ENCODE peak calls at places on chromosomes 4 and X, in five cellular contexts. L is foreskin fibroblast; U is psoas muscle; Y is activated CD8-positive, alpha-beta memory T cell treated with anti-CD3 and anti-CD28 coated beads, Interleukin-2, amount 10 ng/mL, durations not matched to agents 7 days and 5 days; K is amygdala. E is an unnamed sample.

GRCh38 chr4:135917016-135917415 is 1615.3 kb downstream of the PCDH18 start:
- DNase-seq in L (peak), U (no peak), Y (no peak), K (no peak), E (no peak)

GRCh38 chr4:75653845-75654503 is 19.2 kb downstream of the G3BP2 start:
- DNase-seq in L (no peak), U (no peak), Y (no peak), K (no peak), E (no peak)

GRCh38 chrX:10722804-10723364 is 102.5 kb upstream of the MID1 start:
- DNase-seq in L (peak), U (no peak), Y (peak), K (peak), E (no peak)

GRCh38 chrX:65883556-65883955 is 156.3 kb downstream of the VSIG4 start:
- DNase-seq in L (no peak), U (no peak), Y (no peak), K (no peak), E (no peak)

GRCh38 chr4:5998333-5998936 is 19.8 kb downstream of the C4orf50 start:
- DNase-seq in L (peak), U (peak), Y (peak), K (peak), E (no peak)

GRCh38 chr4:13476915-13477314 is 7.2 kb downstream of the RAB28 start:
- DNase-seq in L (peak), U (no peak), Y (no peak), K (no peak), E (no peak)

GRCh38 chr4:175106301-175106700 is 188.1 kb downstream of the ADAM29 start:
- DNase-seq in L (no peak), U (no peak), Y (no peak), K (no peak), E (no peak)

GRCh38 chrX:136255543-136255942 is 4.3 kb upstream of the MAP7D3 start:
- DNase-seq in L (no peak), U (no peak), Y (no peak), K (no peak), E (no peak)

GRCh38 chr4:144176476-144176875 is 36.0 kb upstream of the GYPA start:
- DNase-seq in L (no peak), U (no peak), Y (no peak), K (no peak), E (no peak)

GRCh38 chrX:24668111-24668510 is 21.0 kb upstream of the PCYT1B start:
- DNase-seq in L (no peak), U (no peak), Y (no peak), K (no peak), E (no peak)

GRCh38 chrX:17038681-17039161 is 92.3 kb downstream of the REPS2 start:
- DNase-seq in L (peak), U (no peak), Y (no peak), K (no peak), E (no peak)

GRCh38 chr4:138614462-138615142 is 372.5 kb upstream of the SLC7A11 start:
- DNase-seq in L (no peak), U (no peak), Y (no peak), K (no peak), E (no peak)

GRCh38 chr4:102824398-102824797 is 3.0 kb downstream of the UBE2D3 start:
- DNase-seq in L (no peak), U (no peak), Y (no peak), K (no peak), E (no peak)

GRCh38 chrX:70244881-70245280 is 10.4 kb downstream of the AWAT1 start:
- DNase-seq in L (no peak), U (no peak), Y (no peak), K (no peak), E (no peak)

GRCh38 chrX:119602701-119603255 is 3.4 kb downstream of the NKRF start:
- DNase-seq in L (no peak), U (no peak), Y (no peak), K (no peak), E (no peak)

GRCh38 chr4:129059028-129059427 is 34.3 kb downstream of the SCLT1 start:
- DNase-seq in L (no peak), U (no peak), Y (no peak), K (no peak), E (no peak)

GRCh38 chrX:18598413-18598812 is 73.5 kb downstream of the RS1 start:
- DNase-seq in L (no peak), U (no peak), Y (no peak), K (no peak), E (no peak)

GRCh38 chr4:102598102-102598758 is 97.1 kb downstream of the NFKB1 start:
- DNase-seq in L (no peak), U (no peak), Y (peak), K (no peak), E (no peak)

GRCh38 chrX:56563231-56564116 is at the start of gene UBQLN2:
- DNase-seq in L (peak), U (peak), Y (peak), K (peak), E (peak)

GRCh38 chr4:150367326-150367725 is 214.6 kb upstream of the MAB21L2 start:
- DNase-seq in L (no peak), U (no peak), Y (no peak), K (no peak), E (no peak)

GRCh38 chr4:3384391-3384770 is 57.4 kb upstream of the HGFAC start:
- DNase-seq in L (no peak), U (no peak), Y (no peak), K (no peak), E (no peak)

GRCh38 chrX:136146614-136147319 is 566 bp upstream of the FHL1 start:
- DNase-seq in L (no peak), U (peak), Y (no peak), K (peak), E (peak)

GRCh38 chr4:79445371-79445781 is 37.3 kb upstream of the GK2 start:
- DNase-seq in L (no peak), U (no peak), Y (no peak), K (no peak), E (no peak)

GRCh38 chr4:74933562-74934015 is 673 bp downstream of the PARM1 start:
- DNase-seq in L (no peak), U (peak), Y (no peak), K (no peak), E (peak)

GRCh38 chr4:40212674-40213504 is 16.1 kb downstream of the RHOH start:
- DNase-seq in L (no peak), U (no peak), Y (peak), K (no peak), E (no peak)

GRCh38 chr4:137454767-137455166 is 77.5 kb downstream of the PCDH18 start:
- DNase-seq in L (no peak), U (no peak), Y (no peak), K (no peak), E (no peak)

GRCh38 chrX:49176421-49177326 is 5.0 kb downstream of the PLP2 start:
- DNase-seq in L (no peak), U (no peak), Y (no peak), K (no peak), E (no peak)

GRCh38 chr4:119209077-119209476 is 3.4 kb upstream of the USP53 start:
- DNase-seq in L (peak), U (no peak), Y (peak), K (no peak), E (no peak)

GRCh38 chr4:687048-687974 is 1.6 kb downstream of the SLC49A3 start:
- DNase-seq in L (peak), U (peak), Y (peak), K (no peak), E (peak)

GRCh38 chr4:189828298-189828697 is 112.4 kb upstream of the FRG1 start:
- DNase-seq in L (no peak), U (no peak), Y (no peak), K (no peak), E (no peak)

GRCh38 chr4:1012031-1012739 is 759 bp downstream of the FGFRL1 start:
- DNase-seq in L (no peak), U (peak), Y (peak), K (no peak), E (no peak)

GRCh38 chr4:148333265-148333664 is 108.9 kb downstream of the NR3C2 start:
- DNase-seq in L (no peak), U (no peak), Y (no peak), K (no peak), E (no peak)

GRCh38 chrX:9355739-9356138 is 109.1 kb upstream of the TBL1X start:
- DNase-seq in L (no peak), U (no peak), Y (peak), K (no peak), E (no peak)

GRCh38 chrX:145213504-145213903 is 33.8 kb upstream of the SPANXN1 start:
- DNase-seq in L (no peak), U (no peak), Y (no peak), K (no peak), E (no peak)

GRCh38 chr4:18314731-18315130 is 293.2 kb upstream of the LCORL start:
- DNase-seq in L (no peak), U (no peak), Y (no peak), K (no peak), E (no peak)

E was measured in aorta.